ENCODE peak calls at places on chromosome 12, in ten cellular contexts. A is ecto neural progenitor cell; O is HuH-7.5; T is T follicular helper cell; L is caudate nucleus; E is globus pallidus; X is astrocyte of the cerebellum; G is DND-41; K is hypothalamus; H is activated T-helper 1 cell treated with anti-CD3 and anti-CD28 coated beads, Interleukin-2, amount 50 U/mL, for 16 hours. C is an unnamed sample.

GRCh38 chr12:4024701-4025419 is 151.7 kb upstream of the PARP11 start:
- DNase-seq in A (peak), O (no peak), T (no peak), L (no peak), E (no peak), X (no peak), G (no peak), K (no peak), H (no peak), C (no peak)

GRCh38 chr12:105485321-105485910 is 154.9 kb downstream of the C12orf75 start:
- DNase-seq in A (no peak), O (no peak), T (no peak), L (no peak), E (no peak), X (no peak), G (no peak), K (no peak), H (no peak), C (peak)

GRCh38 chr12:2794736-2795289 is at the start of gene FKBP4:
- DNase-seq in A (peak), O (peak), T (peak), L (peak), E (peak), X (no peak), G (peak), K (peak), H (peak), C (peak)

GRCh38 chr12:82510386-82510785 is 152.1 kb downstream of the METTL25 start:
- DNase-seq in A (no peak), O (no peak), T (no peak), L (no peak), E (no peak), X (no peak), G (no peak), K (no peak), H (no peak), C (no peak)

GRCh38 chr12:124545508-124546418 is 21.6 kb downstream of the NCOR2 start:
- DNase-seq in A (no peak), O (no peak), T (no peak), L (no peak), E (no peak), X (no peak), G (no peak), K (no peak), H (no peak), C (peak)

GRCh38 chr12:75672212-75672611 is 160.8 kb upstream of the KRR1 start:
- DNase-seq in A (no peak), O (no peak), T (no peak), L (no peak), E (no peak), X (no peak), G (peak), K (no peak), H (no peak), C (no peak)

GRCh38 chr12:82357845-82358199 is 365 bp downstream of the CCDC59 start:
- DNase-seq in A (no peak), O (no peak), T (no peak), L (no peak), E (no peak), X (no peak), G (no peak), K (no peak), H (no peak), C (no peak)

GRCh38 chr12:65313704-65314317 is 35.3 kb downstream of the MSRB3 start:
- DNase-seq in A (no peak), O (no peak), T (no peak), L (no peak), E (no peak), X (no peak), G (no peak), K (no peak), H (no peak), C (no peak)

GRCh38 chr12:674272-674781 is 11.1 kb upstream of the NINJ2 start:
- DNase-seq in A (no peak), O (no peak), T (peak), L (no peak), E (no peak), X (no peak), G (peak), K (no peak), H (peak), C (no peak)

GRCh38 chr12:122185494-122186082 is 2.7 kb downstream of the LRRC43 start:
- DNase-seq in A (no peak), O (no peak), T (no peak), L (no peak), E (no peak), X (no peak), G (no peak), K (no peak), H (no peak), C (no peak)

GRCh38 chr12:55780695-55781094 is 36.8 kb downstream of the SARNP start:
- DNase-seq in A (no peak), O (no peak), T (no peak), L (no peak), E (no peak), X (no peak), G (no peak), K (no peak), H (no peak), C (no peak)

GRCh38 chr12:22631863-22632463 is 7.0 kb downstream of the ETNK1 start:
- DNase-seq in A (no peak), O (no peak), T (no peak), L (no peak), E (peak), X (no peak), G (no peak), K (no peak), H (no peak), C (no peak)

GRCh38 chr12:111767362-111768158 is 827 bp downstream of the ALDH2 start:
- DNase-seq in A (peak), O (peak), T (no peak), L (no peak), E (no peak), X (no peak), G (no peak), K (no peak), H (no peak), C (no peak)

GRCh38 chr12:10849425-10849878 is at the start of gene PRR4:
- DNase-seq in A (no peak), O (no peak), T (no peak), L (no peak), E (no peak), X (peak), G (peak), K (no peak), H (no peak), C (no peak)

GRCh38 chr12:10012630-10013330 is 2.4 kb downstream of the CLEC12B start:
- DNase-seq in A (no peak), O (no peak), T (no peak), L (no peak), E (peak), X (no peak), G (no peak), K (no peak), H (no peak), C (no peak)

GRCh38 chr12:3973939-3974644 is 100.9 kb upstream of the PARP11 start:
- DNase-seq in A (no peak), O (no peak), T (no peak), L (no peak), E (no peak), X (no peak), G (no peak), K (no peak), H (no peak), C (no peak)

GRCh38 chr12:120849765-120850164 is 54.4 kb downstream of the SPPL3 start:
- DNase-seq in A (no peak), O (no peak), T (no peak), L (no peak), E (no peak), X (no peak), G (no peak), K (no peak), H (no peak), C (peak)

GRCh38 chr12:92560713-92561542 is 141.9 kb upstream of the PLEKHG7 start:
- DNase-seq in A (no peak), O (no peak), T (no peak), L (no peak), E (no peak), X (no peak), G (no peak), K (no peak), H (no peak), C (no peak)

GRCh38 chr12:58557156-58557555 is 363.1 kb downstream of the LRIG3 start:
- DNase-seq in A (no peak), O (no peak), T (no peak), L (no peak), E (no peak), X (no peak), G (no peak), K (no peak), H (no peak), C (peak)

GRCh38 chr12:117646595-117646994 is 285.2 kb upstream of the NOS1 start:
- DNase-seq in A (no peak), O (no peak), T (no peak), L (no peak), E (no peak), X (no peak), G (no peak), K (no peak), H (no peak), C (no peak)

GRCh38 chr12:14261861-14262260 is 103.6 kb upstream of the ATF7IP start:
- DNase-seq in A (no peak), O (no peak), T (no peak), L (no peak), E (no peak), X (no peak), G (no peak), K (no peak), H (no peak), C (no peak)

GRCh38 chr12:107605293-107605692 is 80.3 kb upstream of the PWP1 start:
- DNase-seq in A (no peak), O (no peak), T (no peak), L (no peak), E (no peak), X (no peak), G (no peak), K (no peak), H (no peak), C (no peak)

GRCh38 chr12:54147606-54148005 is 41.2 kb downstream of the SMUG1 start:
- DNase-seq in A (no peak), O (no peak), T (no peak), L (no peak), E (no peak), X (no peak), G (no peak), K (no peak), H (no peak), C (no peak)

GRCh38 chr12:127509066-127509778 is 757.7 kb upstream of the TMEM132C start:
- DNase-seq in A (no peak), O (no peak), T (no peak), L (no peak), E (no peak), X (peak), G (no peak), K (no peak), H (no peak), C (peak)

GRCh38 chr12:108363565-108363964 is 24.5 kb upstream of the CMKLR1 start:
- DNase-seq in A (no peak), O (no peak), T (no peak), L (no peak), E (no peak), X (no peak), G (no peak), K (no peak), H (no peak), C (no peak)

C was measured in brain microvascular endothelial cell.